ENCODE peak calls at places on chromosomes 13 and 19, in seven cellular contexts. P is AG04450; W is T-helper 2 cell; G is AG10803; U is CD8-positive, alpha-beta T cell; L is testis; B is mucosa of gallbladder. Z is an unnamed sample.

GRCh38 chr13:90299238-90299637 is 1048.2 kb upstream of the MIR17HG start:
- DNase-seq in G (no peak), U (no peak), W (no peak), L (no peak), B (no peak), P (no peak), Z (no peak)

GRCh38 chr19:30651691-30652090 is 279.5 kb downstream of the ZNF536 start:
- DNase-seq in U (no peak), L (no peak), G (no peak), B (no peak), P (no peak), W (no peak), Z (no peak)

GRCh38 chr19:4272894-4273293 is 6.2 kb upstream of the SHD start:
- DNase-seq in P (no peak), W (no peak), L (no peak), U (no peak), B (no peak), G (no peak), Z (no peak)

GRCh38 chr13:101569807-101570206 is 117.3 kb downstream of the ITGBL1 start:
- DNase-seq in P (no peak), L (no peak), G (no peak), W (no peak), B (no peak), U (no peak), Z (no peak)

GRCh38 chr19:49906879-49907564 is 10.3 kb upstream of the IL4I1 start:
- DNase-seq in B (no peak), P (no peak), G (no peak), W (no peak), L (no peak), U (no peak), Z (no peak)

GRCh38 chr13:42075517-42075916 is 27.1 kb downstream of the DGKH start:
- DNase-seq in P (no peak), B (no peak), U (no peak), G (no peak), L (no peak), W (no peak), Z (no peak)

GRCh38 chr19:38690832-38691231 is 43.4 kb downstream of the ACTN4 start:
- DNase-seq in G (no peak), P (no peak), W (no peak), U (no peak), B (no peak), L (no peak), Z (no peak)

GRCh38 chr13:53092931-53093330 is 64.3 kb downstream of the OLFM4 start:
- DNase-seq in U (no peak), P (no peak), G (no peak), W (no peak), L (no peak), B (no peak), Z (no peak)

GRCh38 chr19:13016628-13017305 is 21.5 kb downstream of the NFIX start:
- DNase-seq in U (no peak), B (no peak), W (no peak), P (no peak), L (no peak), G (no peak), Z (no peak)

GRCh38 chr13:22061371-22061805 is 390.5 kb downstream of the FGF9 start:
- DNase-seq in B (no peak), W (peak), L (no peak), P (no peak), G (no peak), U (peak), Z (no peak)

GRCh38 chr13:27765650-27766049 is 26.6 kb upstream of the GSX1 start:
- DNase-seq in W (no peak), U (no peak), G (no peak), B (no peak), P (no peak), L (no peak), Z (no peak)

GRCh38 chr13:53783466-53783865 is 754.9 kb downstream of the OLFM4 start:
- DNase-seq in L (no peak), U (no peak), P (no peak), W (no peak), B (no peak), G (no peak), Z (no peak)

GRCh38 chr13:74040200-74040599 is 94.0 kb downstream of the KLF12 start:
- DNase-seq in B (no peak), U (no peak), L (peak), G (no peak), W (no peak), P (no peak), Z (no peak)

GRCh38 chr13:23673867-23674605 is 103.8 kb downstream of the TNFRSF19 start:
- DNase-seq in B (no peak), W (no peak), L (no peak), U (no peak), G (peak), P (no peak), Z (no peak)

GRCh38 chr19:17686592-17687042 is 1.5 kb downstream of the UNC13A start:
- DNase-seq in W (no peak), L (peak), U (no peak), P (no peak), B (no peak), G (no peak), Z (no peak)

GRCh38 chr13:80390338-80390737 is 49.4 kb upstream of the SPRY2 start:
- DNase-seq in L (no peak), G (no peak), W (no peak), P (no peak), B (no peak), U (no peak), Z (no peak)

GRCh38 chr13:111281751-111282311 is 38.6 kb upstream of the TEX29 start:
- DNase-seq in L (no peak), U (no peak), G (peak), B (no peak), P (peak), W (no peak), Z (no peak)

GRCh38 chr13:29801737-29802305 is 48.6 kb downstream of the UBL3 start:
- DNase-seq in P (no peak), U (no peak), W (no peak), B (no peak), G (peak), L (no peak), Z (no peak)

GRCh38 chr19:55224038-55224665 is 4.4 kb downstream of the TMEM86B start:
- DNase-seq in B (no peak), G (no peak), W (no peak), P (no peak), U (no peak), L (no peak), Z (no peak)

GRCh38 chr19:54325194-54325621 is 12.2 kb upstream of the LILRA5 start:
- DNase-seq in L (peak), W (peak), U (peak), B (peak), P (no peak), G (peak), Z (no peak)

GRCh38 chr13:109836629-109837607 is 50.5 kb upstream of the IRS2 start:
- DNase-seq in G (no peak), B (peak), W (no peak), U (no peak), P (no peak), L (no peak), Z (no peak)

GRCh38 chr13:71517004-71517403 is 350.0 kb downstream of the DACH1 start:
- DNase-seq in G (no peak), P (no peak), B (no peak), W (no peak), L (no peak), U (no peak), Z (no peak)

GRCh38 chr13:113110048-113110851 is 4.7 kb downstream of the F7 start:
- DNase-seq in W (no peak), L (no peak), P (no peak), G (peak), B (no peak), U (no peak), Z (no peak)

GRCh38 chr13:42720858-42721219 is 60.5 kb upstream of the FAM216B start:
- DNase-seq in B (no peak), P (no peak), L (no peak), W (no peak), U (no peak), G (no peak), Z (no peak)

GRCh38 chr13:29935309-29935981 is 85.0 kb upstream of the UBL3 start:
- DNase-seq in L (no peak), P (no peak), B (no peak), U (peak), G (no peak), W (peak), Z (no peak)

GRCh38 chr13:75647126-75647784 is 11.1 kb downstream of the LMO7 start:
- DNase-seq in P (no peak), L (no peak), B (no peak), U (no peak), G (peak), W (no peak), Z (no peak)

GRCh38 chr13:106810069-106810468 is 242.1 kb upstream of the ARGLU1 start:
- DNase-seq in U (no peak), G (no peak), W (no peak), L (no peak), P (no peak), B (no peak), Z (no peak)

GRCh38 chr19:7994114-7994513 is 11.3 kb downstream of the ELAVL1 start:
- DNase-seq in U (no peak), W (no peak), G (no peak), P (no peak), B (no peak), L (no peak), Z (no peak)